ENCODE peak calls at places on chromosome 12, in eight cellular contexts. H is endodermal cell, V is Right ventricle myocardium superior, R is NCI-H345, W is EL, Y is H9, X is mesendoderm, D is fibroblast of villous mesenchyme. K is an unnamed sample.

GRCh38 chr12:51082561-51083139 is 746 bp downstream of the CSRNP2 start:
- DNase-seq in H (peak), Y (peak), X (peak), D (peak), W (peak), V (no peak), R (peak), K (no peak)

GRCh38 chr12:77072833-77073495 is 7.6 kb upstream of the E2F7 start:
- DNase-seq in X (no peak), R (no peak), V (no peak), Y (no peak), D (no peak), H (no peak), W (peak), K (no peak)

GRCh38 chr12:107669946-107670345 is 15.7 kb upstream of the PWP1 start:
- DNase-seq in H (no peak), V (no peak), R (no peak), X (no peak), D (no peak), Y (no peak), W (no peak), K (no peak)

GRCh38 chr12:112097641-112098040 is 10.9 kb downstream of the NAA25 start:
- DNase-seq in D (no peak), W (peak), R (no peak), X (no peak), Y (no peak), V (no peak), H (peak), K (no peak)

GRCh38 chr12:79933043-79933442 is 1.9 kb downstream of the PPP1R12A start:
- DNase-seq in W (no peak), D (no peak), H (no peak), R (no peak), V (no peak), Y (no peak), X (no peak), K (no peak)

GRCh38 chr12:112868459-112869041 is 38.2 kb upstream of the OAS1 start:
- DNase-seq in W (no peak), H (peak), D (no peak), V (no peak), X (peak), Y (peak), R (no peak), K (peak)

GRCh38 chr12:16241346-16241745 is 36.1 kb downstream of the SLC15A5 start:
- DNase-seq in H (no peak), V (no peak), R (no peak), X (no peak), Y (no peak), W (no peak), D (no peak), K (no peak)

GRCh38 chr12:76641961-76642360 is 82.4 kb upstream of the OSBPL8 start:
- DNase-seq in W (no peak), D (no peak), Y (no peak), V (no peak), X (no peak), R (no peak), H (no peak), K (no peak)

GRCh38 chr12:105562727-105563072 is 232.2 kb downstream of the C12orf75 start:
- DNase-seq in X (no peak), W (no peak), R (peak), H (no peak), Y (no peak), D (no peak), V (no peak), K (peak)

GRCh38 chr12:30988887-30989286 is 62.3 kb downstream of the TSPAN11 start:
- DNase-seq in D (no peak), V (no peak), X (no peak), H (no peak), Y (no peak), W (no peak), R (peak), K (no peak)

GRCh38 chr12:98745578-98746391 is 100.7 kb downstream of the APAF1 start:
- DNase-seq in R (no peak), Y (peak), D (no peak), V (no peak), W (peak), H (peak), X (no peak), K (peak)

GRCh38 chr12:14540801-14541462 is 26.8 kb downstream of the PLBD1 start:
- DNase-seq in R (no peak), H (no peak), X (no peak), V (no peak), D (no peak), Y (no peak), W (no peak), K (peak)

GRCh38 chr12:45863332-45863731 is 127.0 kb downstream of the SCAF11 start:
- DNase-seq in X (no peak), W (no peak), H (no peak), Y (no peak), V (no peak), D (peak), R (no peak), K (no peak)

GRCh38 chr12:14260011-14260993 is 105.2 kb upstream of the ATF7IP start:
- DNase-seq in X (peak), D (peak), Y (peak), V (peak), W (peak), R (peak), H (peak), K (peak)

GRCh38 chr12:81000831-81001230 is 63.1 kb upstream of the LIN7A start:
- DNase-seq in Y (no peak), R (no peak), D (no peak), X (no peak), W (no peak), H (no peak), V (no peak), K (no peak)

GRCh38 chr12:24778486-24779304 is 170.2 kb downstream of the BCAT1 start:
- DNase-seq in V (no peak), Y (no peak), H (no peak), R (no peak), W (peak), D (peak), X (peak), K (no peak)

GRCh38 chr12:13024151-13024946 is 19.8 kb upstream of the FAM234B start:
- DNase-seq in H (no peak), Y (no peak), V (no peak), W (peak), X (no peak), R (peak), D (peak), K (peak)

GRCh38 chr12:87661770-87662402 is 367.3 kb downstream of the C12orf50 start:
- DNase-seq in R (no peak), X (no peak), D (peak), Y (no peak), W (peak), V (no peak), H (no peak), K (peak)

GRCh38 chr12:57744194-57744776 is 554 bp upstream of the TSPAN31 start:
- DNase-seq in R (peak), V (peak), X (no peak), H (no peak), W (no peak), Y (no peak), D (peak), K (no peak)

GRCh38 chr12:120661432-120661831 is 21.0 kb downstream of the CABP1 start:
- DNase-seq in R (no peak), D (no peak), W (no peak), H (no peak), Y (no peak), X (no peak), V (no peak), K (no peak)

GRCh38 chr12:66668311-66668710 is 10.6 kb downstream of the GRIP1 start:
- DNase-seq in W (no peak), V (no peak), X (peak), H (no peak), R (peak), D (no peak), Y (no peak), K (no peak)

GRCh38 chr12:98646165-98646764 is 1.2 kb downstream of the APAF1 start:
- DNase-seq in X (peak), V (no peak), H (no peak), W (peak), R (no peak), D (peak), Y (no peak), K (peak)